ENCODE peak calls at places on chromosomes 13 and 19, in eight cellular contexts. One of them, this sample, is unnamed.

GRCh38 chr19:7349961-7350711 is 1.4 kb downstream of the ARHGEF18 start:
- DNase-seq in activated CD8-positive, alpha-beta memory T cell treated with anti-CD3 and anti-CD28 coated beads, Interleukin-2, amount 50 U/mL, for 48 hours: peak
- DNase-seq in left colon: no peak
- DNase-seq in Peyer's patch: peak
- DNase-seq in SK-MEL-5: no peak
- DNase-seq in ureter: no peak
- DNase-seq in activated CD4-positive, alpha-beta T cell treated with anti-CD3 and anti-CD28 coated beads, Interleukin-2, amount 50 U/mL, for 48 hours: peak
- DNase-seq in Right ventricle myocardium superior: no peak
- DNase-seq in this sample: no peak

GRCh38 chr13:59299584-59299983 is 864.1 kb downstream of the DIAPH3 start:
- DNase-seq in activated CD8-positive, alpha-beta memory T cell treated with anti-CD3 and anti-CD28 coated beads, Interleukin-2, amount 50 U/mL, for 48 hours: no peak
- DNase-seq in left colon: no peak
- DNase-seq in Peyer's patch: no peak
- DNase-seq in SK-MEL-5: no peak
- DNase-seq in ureter: no peak
- DNase-seq in activated CD4-positive, alpha-beta T cell treated with anti-CD3 and anti-CD28 coated beads, Interleukin-2, amount 50 U/mL, for 48 hours: no peak
- DNase-seq in Right ventricle myocardium superior: no peak
- DNase-seq in this sample: no peak

GRCh38 chr13:50650936-50651638 is 192.4 kb downstream of the DLEU7 start:
- DNase-seq in activated CD8-positive, alpha-beta memory T cell treated with anti-CD3 and anti-CD28 coated beads, Interleukin-2, amount 50 U/mL, for 48 hours: no peak
- DNase-seq in left colon: no peak
- DNase-seq in Peyer's patch: no peak
- DNase-seq in SK-MEL-5: peak
- DNase-seq in ureter: no peak
- DNase-seq in activated CD4-positive, alpha-beta T cell treated with anti-CD3 and anti-CD28 coated beads, Interleukin-2, amount 50 U/mL, for 48 hours: no peak
- DNase-seq in Right ventricle myocardium superior: no peak
- DNase-seq in this sample: no peak

GRCh38 chr19:43735957-43736356 is 18.8 kb downstream of the SMG9 start:
- DNase-seq in activated CD8-positive, alpha-beta memory T cell treated with anti-CD3 and anti-CD28 coated beads, Interleukin-2, amount 50 U/mL, for 48 hours: no peak
- DNase-seq in left colon: no peak
- DNase-seq in Peyer's patch: no peak
- DNase-seq in SK-MEL-5: no peak
- DNase-seq in ureter: no peak
- DNase-seq in activated CD4-positive, alpha-beta T cell treated with anti-CD3 and anti-CD28 coated beads, Interleukin-2, amount 50 U/mL, for 48 hours: no peak
- DNase-seq in Right ventricle myocardium superior: no peak
- DNase-seq in this sample: no peak

GRCh38 chr13:64925284-64925683 is 2304.9 kb downstream of the PCDH9 start:
- DNase-seq in activated CD8-positive, alpha-beta memory T cell treated with anti-CD3 and anti-CD28 coated beads, Interleukin-2, amount 50 U/mL, for 48 hours: no peak
- DNase-seq in left colon: no peak
- DNase-seq in Peyer's patch: no peak
- DNase-seq in SK-MEL-5: no peak
- DNase-seq in ureter: no peak
- DNase-seq in activated CD4-positive, alpha-beta T cell treated with anti-CD3 and anti-CD28 coated beads, Interleukin-2, amount 50 U/mL, for 48 hours: no peak
- DNase-seq in Right ventricle myocardium superior: no peak
- DNase-seq in this sample: no peak

GRCh38 chr19:18282788-18283141 is 1.3 kb upstream of the JUND start:
- DNase-seq in activated CD8-positive, alpha-beta memory T cell treated with anti-CD3 and anti-CD28 coated beads, Interleukin-2, amount 50 U/mL, for 48 hours: peak
- DNase-seq in left colon: peak
- DNase-seq in Peyer's patch: no peak
- DNase-seq in SK-MEL-5: no peak
- DNase-seq in ureter: no peak
- DNase-seq in activated CD4-positive, alpha-beta T cell treated with anti-CD3 and anti-CD28 coated beads, Interleukin-2, amount 50 U/mL, for 48 hours: peak
- DNase-seq in Right ventricle myocardium superior: no peak
- DNase-seq in this sample: peak

GRCh38 chr13:40993119-40993518 is 26.0 kb downstream of the ELF1 start:
- DNase-seq in activated CD8-positive, alpha-beta memory T cell treated with anti-CD3 and anti-CD28 coated beads, Interleukin-2, amount 50 U/mL, for 48 hours: no peak
- DNase-seq in left colon: no peak
- DNase-seq in Peyer's patch: no peak
- DNase-seq in SK-MEL-5: no peak
- DNase-seq in ureter: no peak
- DNase-seq in activated CD4-positive, alpha-beta T cell treated with anti-CD3 and anti-CD28 coated beads, Interleukin-2, amount 50 U/mL, for 48 hours: no peak
- DNase-seq in Right ventricle myocardium superior: no peak
- DNase-seq in this sample: no peak

GRCh38 chr13:101624981-101625380 is 172.5 kb downstream of the ITGBL1 start:
- DNase-seq in activated CD8-positive, alpha-beta memory T cell treated with anti-CD3 and anti-CD28 coated beads, Interleukin-2, amount 50 U/mL, for 48 hours: no peak
- DNase-seq in left colon: no peak
- DNase-seq in Peyer's patch: no peak
- DNase-seq in SK-MEL-5: no peak
- DNase-seq in ureter: no peak
- DNase-seq in activated CD4-positive, alpha-beta T cell treated with anti-CD3 and anti-CD28 coated beads, Interleukin-2, amount 50 U/mL, for 48 hours: peak
- DNase-seq in Right ventricle myocardium superior: no peak
- DNase-seq in this sample: no peak

GRCh38 chr19:52099497-52100138 is 4.1 kb upstream of the ZNF841 start:
- DNase-seq in activated CD8-positive, alpha-beta memory T cell treated with anti-CD3 and anti-CD28 coated beads, Interleukin-2, amount 50 U/mL, for 48 hours: no peak
- DNase-seq in left colon: no peak
- DNase-seq in Peyer's patch: no peak
- DNase-seq in SK-MEL-5: no peak
- DNase-seq in ureter: no peak
- DNase-seq in activated CD4-positive, alpha-beta T cell treated with anti-CD3 and anti-CD28 coated beads, Interleukin-2, amount 50 U/mL, for 48 hours: no peak
- DNase-seq in Right ventricle myocardium superior: no peak
- DNase-seq in this sample: no peak

GRCh38 chr19:12295191-12295590 is 508 bp upstream of the ZNF44 start:
- DNase-seq in activated CD8-positive, alpha-beta memory T cell treated with anti-CD3 and anti-CD28 coated beads, Interleukin-2, amount 50 U/mL, for 48 hours: no peak
- DNase-seq in left colon: no peak
- DNase-seq in Peyer's patch: no peak
- DNase-seq in SK-MEL-5: no peak
- DNase-seq in ureter: no peak
- DNase-seq in activated CD4-positive, alpha-beta T cell treated with anti-CD3 and anti-CD28 coated beads, Interleukin-2, amount 50 U/mL, for 48 hours: no peak
- DNase-seq in Right ventricle myocardium superior: no peak
- DNase-seq in this sample: no peak

GRCh38 chr13:110993788-110994187 is 78.9 kb upstream of the ANKRD10 start:
- DNase-seq in activated CD8-positive, alpha-beta memory T cell treated with anti-CD3 and anti-CD28 coated beads, Interleukin-2, amount 50 U/mL, for 48 hours: no peak
- DNase-seq in left colon: no peak
- DNase-seq in Peyer's patch: no peak
- DNase-seq in SK-MEL-5: no peak
- DNase-seq in ureter: no peak
- DNase-seq in activated CD4-positive, alpha-beta T cell treated with anti-CD3 and anti-CD28 coated beads, Interleukin-2, amount 50 U/mL, for 48 hours: no peak
- DNase-seq in Right ventricle myocardium superior: no peak
- DNase-seq in this sample: no peak

GRCh38 chr13:76148926-76149325 is 512.8 kb downstream of the LMO7 start:
- DNase-seq in activated CD8-positive, alpha-beta memory T cell treated with anti-CD3 and anti-CD28 coated beads, Interleukin-2, amount 50 U/mL, for 48 hours: no peak
- DNase-seq in left colon: no peak
- DNase-seq in Peyer's patch: no peak
- DNase-seq in SK-MEL-5: no peak
- DNase-seq in ureter: no peak
- DNase-seq in activated CD4-positive, alpha-beta T cell treated with anti-CD3 and anti-CD28 coated beads, Interleukin-2, amount 50 U/mL, for 48 hours: no peak
- DNase-seq in Right ventricle myocardium superior: no peak
- DNase-seq in this sample: no peak

GRCh38 chr19:5706876-5707573 is 12.9 kb downstream of the LONP1 start:
- DNase-seq in activated CD8-positive, alpha-beta memory T cell treated with anti-CD3 and anti-CD28 coated beads, Interleukin-2, amount 50 U/mL, for 48 hours: no peak
- DNase-seq in left colon: no peak
- DNase-seq in Peyer's patch: no peak
- DNase-seq in SK-MEL-5: no peak
- DNase-seq in ureter: no peak
- DNase-seq in activated CD4-positive, alpha-beta T cell treated with anti-CD3 and anti-CD28 coated beads, Interleukin-2, amount 50 U/mL, for 48 hours: no peak
- DNase-seq in Right ventricle myocardium superior: no peak
- DNase-seq in this sample: no peak

GRCh38 chr13:45415112-45415511 is 3.1 kb downstream of the SLC25A30 start:
- DNase-seq in activated CD8-positive, alpha-beta memory T cell treated with anti-CD3 and anti-CD28 coated beads, Interleukin-2, amount 50 U/mL, for 48 hours: no peak
- DNase-seq in left colon: no peak
- DNase-seq in Peyer's patch: no peak
- DNase-seq in SK-MEL-5: no peak
- DNase-seq in ureter: no peak
- DNase-seq in activated CD4-positive, alpha-beta T cell treated with anti-CD3 and anti-CD28 coated beads, Interleukin-2, amount 50 U/mL, for 48 hours: no peak
- DNase-seq in Right ventricle myocardium superior: no peak
- DNase-seq in this sample: no peak

GRCh38 chr13:28872427-28873176 is 52.5 kb downstream of the MTUS2 start:
- DNase-seq in activated CD8-positive, alpha-beta memory T cell treated with anti-CD3 and anti-CD28 coated beads, Interleukin-2, amount 50 U/mL, for 48 hours: no peak
- DNase-seq in left colon: no peak
- DNase-seq in Peyer's patch: no peak
- DNase-seq in SK-MEL-5: no peak
- DNase-seq in ureter: no peak
- DNase-seq in activated CD4-positive, alpha-beta T cell treated with anti-CD3 and anti-CD28 coated beads, Interleukin-2, amount 50 U/mL, for 48 hours: no peak
- DNase-seq in Right ventricle myocardium superior: no peak
- DNase-seq in this sample: no peak

GRCh38 chr13:71515639-71516038 is 351.4 kb downstream of the DACH1 start:
- DNase-seq in activated CD8-positive, alpha-beta memory T cell treated with anti-CD3 and anti-CD28 coated beads, Interleukin-2, amount 50 U/mL, for 48 hours: no peak
- DNase-seq in left colon: no peak
- DNase-seq in Peyer's patch: no peak
- DNase-seq in SK-MEL-5: no peak
- DNase-seq in ureter: no peak
- DNase-seq in activated CD4-positive, alpha-beta T cell treated with anti-CD3 and anti-CD28 coated beads, Interleukin-2, amount 50 U/mL, for 48 hours: no peak
- DNase-seq in Right ventricle myocardium superior: no peak
- DNase-seq in this sample: peak

GRCh38 chr13:78607409-78608253 is 4.3 kb upstream of the POU4F1 start:
- DNase-seq in activated CD8-positive, alpha-beta memory T cell treated with anti-CD3 and anti-CD28 coated beads, Interleukin-2, amount 50 U/mL, for 48 hours: no peak
- DNase-seq in left colon: no peak
- DNase-seq in Peyer's patch: no peak
- DNase-seq in SK-MEL-5: no peak
- DNase-seq in ureter: no peak
- DNase-seq in activated CD4-positive, alpha-beta T cell treated with anti-CD3 and anti-CD28 coated beads, Interleukin-2, amount 50 U/mL, for 48 hours: no peak
- DNase-seq in Right ventricle myocardium superior: no peak
- DNase-seq in this sample: no peak

GRCh38 chr13:59479629-59480028 is 684.1 kb downstream of the DIAPH3 start:
- DNase-seq in activated CD8-positive, alpha-beta memory T cell treated with anti-CD3 and anti-CD28 coated beads, Interleukin-2, amount 50 U/mL, for 48 hours: no peak
- DNase-seq in left colon: no peak
- DNase-seq in Peyer's patch: no peak
- DNase-seq in SK-MEL-5: no peak
- DNase-seq in ureter: no peak
- DNase-seq in activated CD4-positive, alpha-beta T cell treated with anti-CD3 and anti-CD28 coated beads, Interleukin-2, amount 50 U/mL, for 48 hours: no peak
- DNase-seq in Right ventricle myocardium superior: no peak
- DNase-seq in this sample: no peak

GRCh38 chr13:60716296-60716695 is 319.3 kb downstream of the TDRD3 start:
- DNase-seq in activated CD8-positive, alpha-beta memory T cell treated with anti-CD3 and anti-CD28 coated beads, Interleukin-2, amount 50 U/mL, for 48 hours: no peak
- DNase-seq in left colon: no peak
- DNase-seq in Peyer's patch: no peak
- DNase-seq in SK-MEL-5: no peak
- DNase-seq in ureter: no peak
- DNase-seq in activated CD4-positive, alpha-beta T cell treated with anti-CD3 and anti-CD28 coated beads, Interleukin-2, amount 50 U/mL, for 48 hours: no peak
- DNase-seq in Right ventricle myocardium superior: no peak
- DNase-seq in this sample: no peak

GRCh38 chr19:57348136-57348535 is 2.9 kb upstream of the ZNF304 start:
- DNase-seq in activated CD8-positive, alpha-beta memory T cell treated with anti-CD3 and anti-CD28 coated beads, Interleukin-2, amount 50 U/mL, for 48 hours: no peak
- DNase-seq in left colon: no peak
- DNase-seq in Peyer's patch: no peak
- DNase-seq in SK-MEL-5: no peak
- DNase-seq in ureter: no peak
- DNase-seq in activated CD4-positive, alpha-beta T cell treated with anti-CD3 and anti-CD28 coated beads, Interleukin-2, amount 50 U/mL, for 48 hours: no peak
- DNase-seq in Right ventricle myocardium superior: no peak
- DNase-seq in this sample: no peak

GRCh38 chr19:49133621-49134454 is 14.5 kb downstream of the PPFIA3 start:
- DNase-seq in activated CD8-positive, alpha-beta memory T cell treated with anti-CD3 and anti-CD28 coated beads, Interleukin-2, amount 50 U/mL, for 48 hours: peak
- DNase-seq in left colon: peak
- DNase-seq in Peyer's patch: peak
- DNase-seq in SK-MEL-5: no peak
- DNase-seq in ureter: peak
- DNase-seq in activated CD4-positive, alpha-beta T cell treated with anti-CD3 and anti-CD28 coated beads, Interleukin-2, amount 50 U/mL, for 48 hours: peak
- DNase-seq in Right ventricle myocardium superior: peak
- DNase-seq in this sample: peak

GRCh38 chr13:52846567-52847321 is 1.7 kb downstream of the PCDH8 start:
- DNase-seq in activated CD8-positive, alpha-beta memory T cell treated with anti-CD3 and anti-CD28 coated beads, Interleukin-2, amount 50 U/mL, for 48 hours: peak
- DNase-seq in left colon: no peak
- DNase-seq in Peyer's patch: no peak
- DNase-seq in SK-MEL-5: peak
- DNase-seq in ureter: no peak
- DNase-seq in activated CD4-positive, alpha-beta T cell treated with anti-CD3 and anti-CD28 coated beads, Interleukin-2, amount 50 U/mL, for 48 hours: peak
- DNase-seq in Right ventricle myocardium superior: peak
- DNase-seq in this sample: peak

GRCh38 chr13:114309806-114310410 is 4.4 kb upstream of the CHAMP1 start:
- DNase-seq in activated CD8-positive, alpha-beta memory T cell treated with anti-CD3 and anti-CD28 coated beads, Interleukin-2, amount 50 U/mL, for 48 hours: no peak
- DNase-seq in left colon: no peak
- DNase-seq in Peyer's patch: no peak
- DNase-seq in SK-MEL-5: peak
- DNase-seq in ureter: no peak
- DNase-seq in activated CD4-positive, alpha-beta T cell treated with anti-CD3 and anti-CD28 coated beads, Interleukin-2, amount 50 U/mL, for 48 hours: no peak
- DNase-seq in Right ventricle myocardium superior: no peak
- DNase-seq in this sample: no peak

GRCh38 chr19:54905908-54906511 is at the start of gene NCR1:
- DNase-seq in activated CD8-positive, alpha-beta memory T cell treated with anti-CD3 and anti-CD28 coated beads, Interleukin-2, amount 50 U/mL, for 48 hours: no peak
- DNase-seq in left colon: no peak
- DNase-seq in Peyer's patch: no peak
- DNase-seq in SK-MEL-5: no peak
- DNase-seq in ureter: no peak
- DNase-seq in activated CD4-positive, alpha-beta T cell treated with anti-CD3 and anti-CD28 coated beads, Interleukin-2, amount 50 U/mL, for 48 hours: no peak
- DNase-seq in Right ventricle myocardium superior: no peak
- DNase-seq in this sample: no peak

GRCh38 chr19:4043966-4044365 is 22.7 kb downstream of the ZBTB7A start:
- DNase-seq in activated CD8-positive, alpha-beta memory T cell treated with anti-CD3 and anti-CD28 coated beads, Interleukin-2, amount 50 U/mL, for 48 hours: no peak
- DNase-seq in left colon: no peak
- DNase-seq in Peyer's patch: no peak
- DNase-seq in SK-MEL-5: no peak
- DNase-seq in ureter: no peak
- DNase-seq in activated CD4-positive, alpha-beta T cell treated with anti-CD3 and anti-CD28 coated beads, Interleukin-2, amount 50 U/mL, for 48 hours: no peak
- DNase-seq in Right ventricle myocardium superior: no peak
- DNase-seq in this sample: no peak

GRCh38 chr13:84605927-84606326 is 723.7 kb upstream of the SLITRK1 start:
- DNase-seq in activated CD8-positive, alpha-beta memory T cell treated with anti-CD3 and anti-CD28 coated beads, Interleukin-2, amount 50 U/mL, for 48 hours: no peak
- DNase-seq in left colon: no peak
- DNase-seq in Peyer's patch: no peak
- DNase-seq in SK-MEL-5: no peak
- DNase-seq in ureter: no peak
- DNase-seq in activated CD4-positive, alpha-beta T cell treated with anti-CD3 and anti-CD28 coated beads, Interleukin-2, amount 50 U/mL, for 48 hours: no peak
- DNase-seq in Right ventricle myocardium superior: no peak
- DNase-seq in this sample: no peak

GRCh38 chr13:20550799-20551198 is 16.2 kb upstream of the IFT88 start:
- DNase-seq in activated CD8-positive, alpha-beta memory T cell treated with anti-CD3 and anti-CD28 coated beads, Interleukin-2, amount 50 U/mL, for 48 hours: no peak
- DNase-seq in left colon: no peak
- DNase-seq in Peyer's patch: no peak
- DNase-seq in SK-MEL-5: peak
- DNase-seq in ureter: no peak
- DNase-seq in activated CD4-positive, alpha-beta T cell treated with anti-CD3 and anti-CD28 coated beads, Interleukin-2, amount 50 U/mL, for 48 hours: no peak
- DNase-seq in Right ventricle myocardium superior: no peak
- DNase-seq in this sample: no peak

GRCh38 chr13:27967203-27967735 is 1.8 kb downstream of the CDX2 start:
- DNase-seq in activated CD8-positive, alpha-beta memory T cell treated with anti-CD3 and anti-CD28 coated beads, Interleukin-2, amount 50 U/mL, for 48 hours: no peak
- DNase-seq in left colon: no peak
- DNase-seq in Peyer's patch: no peak
- DNase-seq in SK-MEL-5: no peak
- DNase-seq in ureter: no peak
- DNase-seq in activated CD4-positive, alpha-beta T cell treated with anti-CD3 and anti-CD28 coated beads, Interleukin-2, amount 50 U/mL, for 48 hours: no peak
- DNase-seq in Right ventricle myocardium superior: no peak
- DNase-seq in this sample: peak

GRCh38 chr19:13060964-13061927 is 41.4 kb downstream of the LYL1 start:
- DNase-seq in activated CD8-positive, alpha-beta memory T cell treated with anti-CD3 and anti-CD28 coated beads, Interleukin-2, amount 50 U/mL, for 48 hours: peak
- DNase-seq in left colon: peak
- DNase-seq in Peyer's patch: peak
- DNase-seq in SK-MEL-5: peak
- DNase-seq in ureter: peak
- DNase-seq in activated CD4-positive, alpha-beta T cell treated with anti-CD3 and anti-CD28 coated beads, Interleukin-2, amount 50 U/mL, for 48 hours: peak
- DNase-seq in Right ventricle myocardium superior: peak
- DNase-seq in this sample: peak

GRCh38 chr19:50432221-50432626 is 468 bp upstream of the MYBPC2 start:
- DNase-seq in activated CD8-positive, alpha-beta memory T cell treated with anti-CD3 and anti-CD28 coated beads, Interleukin-2, amount 50 U/mL, for 48 hours: no peak
- DNase-seq in left colon: no peak
- DNase-seq in Peyer's patch: no peak
- DNase-seq in SK-MEL-5: peak
- DNase-seq in ureter: no peak
- DNase-seq in activated CD4-positive, alpha-beta T cell treated with anti-CD3 and anti-CD28 coated beads, Interleukin-2, amount 50 U/mL, for 48 hours: no peak
- DNase-seq in Right ventricle myocardium superior: no peak
- DNase-seq in this sample: no peak

GRCh38 chr13:80297094-80297493 is 43.8 kb downstream of the SPRY2 start:
- DNase-seq in activated CD8-positive, alpha-beta memory T cell treated with anti-CD3 and anti-CD28 coated beads, Interleukin-2, amount 50 U/mL, for 48 hours: no peak
- DNase-seq in left colon: no peak
- DNase-seq in Peyer's patch: no peak
- DNase-seq in SK-MEL-5: no peak
- DNase-seq in ureter: no peak
- DNase-seq in activated CD4-positive, alpha-beta T cell treated with anti-CD3 and anti-CD28 coated beads, Interleukin-2, amount 50 U/mL, for 48 hours: no peak
- DNase-seq in Right ventricle myocardium superior: no peak
- DNase-seq in this sample: peak

GRCh38 chr13:111963031-111963430 is 103.9 kb upstream of the SOX1 start:
- DNase-seq in activated CD8-positive, alpha-beta memory T cell treated with anti-CD3 and anti-CD28 coated beads, Interleukin-2, amount 50 U/mL, for 48 hours: no peak
- DNase-seq in left colon: no peak
- DNase-seq in Peyer's patch: no peak
- DNase-seq in SK-MEL-5: no peak
- DNase-seq in ureter: no peak
- DNase-seq in activated CD4-positive, alpha-beta T cell treated with anti-CD3 and anti-CD28 coated beads, Interleukin-2, amount 50 U/mL, for 48 hours: no peak
- DNase-seq in Right ventricle myocardium superior: no peak
- DNase-seq in this sample: no peak

GRCh38 chr13:66774046-66774445 is 456.1 kb downstream of the PCDH9 start:
- DNase-seq in activated CD8-positive, alpha-beta memory T cell treated with anti-CD3 and anti-CD28 coated beads, Interleukin-2, amount 50 U/mL, for 48 hours: no peak
- DNase-seq in left colon: no peak
- DNase-seq in Peyer's patch: no peak
- DNase-seq in SK-MEL-5: no peak
- DNase-seq in ureter: no peak
- DNase-seq in activated CD4-positive, alpha-beta T cell treated with anti-CD3 and anti-CD28 coated beads, Interleukin-2, amount 50 U/mL, for 48 hours: no peak
- DNase-seq in Right ventricle myocardium superior: no peak
- DNase-seq in this sample: no peak

GRCh38 chr13:49435992-49436391 is 7.9 kb downstream of the CAB39L start:
- DNase-seq in activated CD8-positive, alpha-beta memory T cell treated with anti-CD3 and anti-CD28 coated beads, Interleukin-2, amount 50 U/mL, for 48 hours: no peak
- DNase-seq in left colon: no peak
- DNase-seq in Peyer's patch: no peak
- DNase-seq in SK-MEL-5: peak
- DNase-seq in ureter: no peak
- DNase-seq in activated CD4-positive, alpha-beta T cell treated with anti-CD3 and anti-CD28 coated beads, Interleukin-2, amount 50 U/mL, for 48 hours: no peak
- DNase-seq in Right ventricle myocardium superior: no peak
- DNase-seq in this sample: no peak